ENCODE peak calls at places on chromosome 2, in nine cellular contexts. B is iPS-NIHi11; M is LoVo; H is globus pallidus; V is activated T-helper 1 cell treated with Interleukin-2 at 50 U/mL for 16 hours; O is GM04504; W is astrocyte of the spinal cord; U is activated CD4-positive, alpha-beta T cell treated with anti-CD3 and anti-CD28 coated beads, Interleukin-2, amount 50 U/mL, for 1 hour; P is HFF-Myc. N is an unnamed sample.

GRCh38 chr2:33509908-33510588 is 33.6 kb downstream of the RASGRP3 start:
- DNase-seq in H (no peak), U (no peak), V (no peak), M (no peak), W (no peak), B (no peak), O (no peak), P (no peak), N (no peak)

GRCh38 chr2:55418512-55419235 is 982 bp downstream of the CCDC88A start:
- DNase-seq in U (no peak), B (no peak), W (peak; percentile 27), H (peak; percentile 62), V (no peak), P (no peak), O (no peak), M (no peak), N (no peak)

GRCh38 chr2:12637754-12638153 is 79.0 kb upstream of the TRIB2 start:
- DNase-seq in M (no peak), U (no peak), V (no peak), H (no peak), O (no peak), W (peak; percentile 17), B (no peak), P (no peak), N (no peak)

GRCh38 chr2:222796413-222797103 is 64.3 kb upstream of the ACSL3 start:
- DNase-seq in W (peak; percentile 25), B (no peak), P (peak; percentile 17), H (peak; percentile 49), M (no peak), V (no peak), O (no peak), U (no peak), N (no peak)

GRCh38 chr2:186349508-186349907 is 136.6 kb upstream of the ZC3H15 start:
- DNase-seq in U (no peak), B (no peak), P (peak; percentile 73), V (no peak), M (peak; percentile 45), O (peak; percentile 25), H (no peak), W (peak; percentile 85), N (peak; percentile 36)

GRCh38 chr2:24972315-24972958 is 682 bp upstream of the DNAJC27 start:
- DNase-seq in P (no peak), H (peak; percentile 66), M (peak; percentile 26), B (peak; percentile 33), O (no peak), W (peak; percentile 50), V (no peak), U (peak; percentile 34), N (no peak)

GRCh38 chr2:34705556-34706247 is 1106.6 kb upstream of the FAM98A start:
- DNase-seq in P (no peak), M (no peak), O (no peak), B (no peak), H (no peak), W (no peak), V (no peak), U (no peak), N (no peak)

GRCh38 chr2:17918789-17919188 is 40.3 kb downstream of the KCNS3 start:
- DNase-seq in V (no peak), M (no peak), O (no peak), B (peak; percentile 26), H (peak; percentile 10), W (peak; percentile 24), P (no peak), U (no peak), N (no peak)

GRCh38 chr2:120108749-120109148 is 95.9 kb downstream of the EPB41L5 start:
- DNase-seq in P (no peak), W (peak; percentile 42), O (no peak), H (no peak), U (no peak), B (no peak), M (no peak), V (no peak), N (no peak)

GRCh38 chr2:182367401-182367800 is 59.4 kb downstream of the PDE1A start:
- DNase-seq in B (no peak), H (no peak), V (no peak), O (no peak), U (no peak), M (no peak), W (no peak), P (no peak), N (no peak)

GRCh38 chr2:10501521-10501961 is 53.4 kb upstream of the ODC1 start:
- DNase-seq in O (no peak), V (no peak), H (no peak), U (no peak), B (no peak), M (no peak), P (no peak), W (no peak), N (no peak)

GRCh38 chr2:175690113-175690716 is 311.9 kb downstream of the LNPK start:
- DNase-seq in V (no peak), P (peak; percentile 56), M (peak; percentile 62), W (peak; percentile 78), H (peak; percentile 42), U (no peak), O (peak; percentile 40), B (peak; percentile 19), N (peak; percentile 54)

GRCh38 chr2:160227252-160227651 is 27.2 kb upstream of the ITGB6 start:
- DNase-seq in B (no peak), W (peak; percentile 72), P (no peak), V (no peak), O (no peak), U (no peak), M (no peak), H (no peak), N (no peak)

GRCh38 chr2:96140941-96141623 is 2.8 kb upstream of the ASTL start:
- DNase-seq in W (no peak), U (no peak), M (no peak), B (no peak), O (no peak), P (no peak), V (no peak), H (no peak), N (no peak)

GRCh38 chr2:64325852-64326577 is 127.9 kb upstream of the LGALSL start:
- DNase-seq in M (no peak), W (no peak), B (no peak), H (no peak), U (peak; percentile 16), P (no peak), V (no peak), O (no peak), N (no peak)

GRCh38 chr2:60548844-60549243 is 4.6 kb downstream of the BCL11A start:
- DNase-seq in P (no peak), O (no peak), B (no peak), U (no peak), H (no peak), M (no peak), W (no peak), V (no peak), N (no peak)

GRCh38 chr2:44342854-44343253 is 18.4 kb downstream of the PREPL start:
- DNase-seq in M (no peak), U (no peak), P (no peak), V (no peak), W (no peak), O (no peak), B (no peak), H (no peak), N (no peak)

GRCh38 chr2:241029599-241030332 is 31.3 kb downstream of the SNED1 start:
- DNase-seq in H (no peak), P (no peak), O (no peak), V (no peak), W (no peak), M (no peak), B (no peak), U (no peak), N (no peak)

GRCh38 chr2:238169708-238170251 is 11.0 kb downstream of the ERFE start:
- DNase-seq in M (no peak), V (no peak), B (peak; percentile 43), W (peak; percentile 94), H (no peak), O (peak; percentile 87), P (peak; percentile 61), U (no peak), N (peak; percentile 81)

GRCh38 chr2:136386046-136386445 is 268.1 kb upstream of the CXCR4 start:
- DNase-seq in M (no peak), P (peak; percentile 38), B (no peak), W (no peak), V (no peak), O (no peak), U (no peak), H (no peak), N (no peak)